ENCODE peak calls at places on chromosomes 7 and 10, in six cellular contexts. D is H1, R is fibroblast of lung, G is dorsolateral prefrontal cortex, W is heart left ventricle, P is PC-3. F is an unnamed sample.

GRCh38 chr10:241451-241850 is 106.2 kb downstream of the ZMYND11 start:
- DNase-seq in D (no peak), G (peak; percentile 23), W (no peak), P (no peak), R (no peak), F (no peak)

GRCh38 chr7:102415685-102416225 is 17.6 kb upstream of the ORAI2 start:
- DNase-seq in G (no peak), D (no peak), P (no peak), R (no peak), W (no peak), F (peak; percentile 71)

GRCh38 chr7:148914208-148914777 is 30.2 kb upstream of the EZH2 start:
- DNase-seq in P (peak; percentile 88), G (no peak), R (peak; percentile 64), D (no peak), W (no peak), F (peak; percentile 62)

GRCh38 chr10:6776170-6776569 is 196.1 kb upstream of the PRKCQ start:
- DNase-seq in D (no peak), G (no peak), R (no peak), P (no peak), W (no peak), F (no peak)

GRCh38 chr10:44689368-44689767 is 221.8 kb upstream of the TMEM72 start:
- DNase-seq in D (no peak), G (no peak), R (no peak), P (peak; percentile 34), W (no peak), F (no peak)

GRCh38 chr10:35387768-35388167 is 51.5 kb downstream of the CCNY start:
- DNase-seq in P (peak; percentile 100), W (no peak), D (no peak), R (peak; percentile 73), G (no peak), F (peak; percentile 48)

GRCh38 chr7:39650676-39651075 is 27.3 kb downstream of the RALA start:
- DNase-seq in W (no peak), R (peak; percentile 78), G (no peak), P (no peak), D (no peak), F (no peak)

GRCh38 chr7:50714851-50715250 is 67.8 kb downstream of the GRB10 start:
- DNase-seq in D (no peak), P (peak; percentile 92), R (no peak), W (no peak), G (no peak), F (no peak)

GRCh38 chr10:73139251-73139650 is 28.6 kb downstream of the ECD start:
- DNase-seq in G (no peak), R (no peak), D (no peak), P (no peak), W (no peak), F (no peak)

GRCh38 chr10:63430091-63430998 is 35.4 kb downstream of the JMJD1C start:
- DNase-seq in W (no peak), P (peak; percentile 83), D (no peak), G (no peak), R (peak; percentile 71), F (no peak)

GRCh38 chr10:103281753-103282152 is 4.8 kb downstream of the INA start:
- DNase-seq in D (peak; percentile 82), R (peak; percentile 57), G (peak; percentile 76), W (no peak), P (no peak), F (no peak)

GRCh38 chr7:135177021-135177696 is 6.7 kb upstream of the CYREN start:
- DNase-seq in P (peak; percentile 93), R (no peak), D (no peak), W (no peak), G (no peak), F (no peak)

GRCh38 chr7:137001041-137001440 is 132.6 kb downstream of the CHRM2 start:
- DNase-seq in P (no peak), D (no peak), W (no peak), R (peak; percentile 57), G (no peak), F (no peak)

GRCh38 chr10:11048707-11049296 is 31.1 kb downstream of the CELF2 start:
- DNase-seq in G (no peak), R (no peak), P (no peak), W (no peak), D (no peak), F (no peak)

GRCh38 chr7:37105119-37105518 is 343.5 kb downstream of the ELMO1 start:
- DNase-seq in D (no peak), W (no peak), G (no peak), R (no peak), P (no peak), F (no peak)

GRCh38 chr10:129339191-129339590 is 127.8 kb upstream of the MGMT start:
- DNase-seq in W (no peak), R (no peak), P (no peak), G (no peak), D (no peak), F (no peak)

GRCh38 chr7:35816514-35816913 is 15.7 kb downstream of the SEPTIN7 start:
- DNase-seq in P (no peak), R (no peak), G (no peak), D (no peak), W (no peak), F (no peak)

GRCh38 chr10:21481407-21481806 is 44.1 kb downstream of the SKIDA1 start:
- DNase-seq in W (no peak), D (no peak), P (no peak), G (no peak), R (no peak), F (no peak)
- TF ChIP-seq CTCF in W (no peak), D (no peak), P (no peak), G (no peak), R (no peak), F (no peak)

GRCh38 chr10:58054881-58055280 is 212.8 kb downstream of the IPMK start:
- DNase-seq in R (peak; percentile 12), D (no peak), G (no peak), P (no peak), W (no peak), F (no peak)

GRCh38 chr10:58048936-58049335 is 218.8 kb downstream of the IPMK start:
- DNase-seq in D (no peak), P (no peak), R (no peak), W (no peak), G (no peak), F (no peak)

GRCh38 chr10:58052772-58053171 is 214.9 kb downstream of the IPMK start:
- DNase-seq in W (no peak), G (no peak), P (peak; percentile 60), D (no peak), R (no peak), F (no peak)

DNA sequence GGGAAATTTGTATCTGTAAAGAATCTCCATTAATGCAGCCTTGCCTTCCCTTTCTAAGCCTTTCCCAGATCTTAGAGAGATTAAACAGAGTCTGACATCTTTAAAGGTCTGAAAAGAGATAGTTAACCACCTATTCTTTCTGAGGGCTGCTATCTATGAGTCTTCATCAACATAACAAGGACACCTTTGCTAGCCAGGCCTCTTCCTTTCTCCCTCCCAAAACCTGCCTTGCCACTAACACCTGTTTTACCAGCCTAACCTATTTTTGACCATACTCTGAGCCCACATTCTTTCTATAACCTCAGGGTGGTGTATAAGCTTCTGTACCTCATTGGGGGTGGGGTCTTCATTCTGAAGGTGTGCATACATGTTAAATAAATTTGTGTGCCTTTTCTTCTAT is 217.1 kb downstream of the IPMK start:
- DNase-seq in D (no peak), G (no peak), R (no peak), W (no peak), P (no peak), F (no peak)
- H3K4me3 ChIP-seq in D (no peak overlapping the region), G (no peak overlapping the region), R (no peak overlapping the region), W (no peak overlapping the region), P (no peak overlapping the region), F (no peak overlapping the region)

GRCh38 chr7:2145835-2146580 is 86.7 kb downstream of the MAD1L1 start:
- DNase-seq in W (no peak), R (no peak), G (no peak), D (no peak), P (no peak), F (no peak)

GRCh38 chr7:2148814-2149213 is 83.9 kb downstream of the MAD1L1 start:
- DNase-seq in D (no peak), W (no peak), R (no peak), G (no peak), P (no peak), F (no peak)

GRCh38 chr7:2146676-2147472 is 85.9 kb downstream of the MAD1L1 start:
- DNase-seq in D (no peak), R (no peak), P (no peak), W (no peak), G (peak; percentile 56), F (no peak)

GRCh38 chr7:2149672-2150444 is 82.9 kb downstream of the MAD1L1 start:
- DNase-seq in W (peak; percentile 59), D (no peak), P (no peak), G (no peak), R (no peak), F (no peak)

GRCh38 chr7:2148189-2148588 is 84.6 kb downstream of the MAD1L1 start:
- DNase-seq in G (no peak), P (no peak), R (no peak), D (no peak), W (no peak), F (no peak)
- TF ChIP-seq CTCF in G (no peak), P (peak; percentile 32), R (no peak), D (peak; percentile 37), W (no peak), F (peak; percentile 5)

GRCh38 chr10:121591186-121591585 is 7.1 kb downstream of the FGFR2 start:
- DNase-seq in D (no peak), P (no peak), W (no peak), G (no peak), R (no peak), F (no peak)
- H3K4me3 ChIP-seq in D (no peak overlapping the region), P (no peak overlapping the region), W (no peak overlapping the region), G (peak overlapping the region; percentile 85), R (no peak overlapping the region), F (no peak overlapping the region)

GRCh38 chr7:47982610-47983009 is 3.2 kb upstream of the HUS1 start:
- DNase-seq in W (no peak), P (no peak), D (no peak), G (no peak), R (no peak), F (no peak)
- TF ChIP-seq CTCF in W (no peak), P (no peak), D (no peak), G (no peak), R (no peak), F (no peak)

GRCh38 chr10:79347226-79347893 is at the start of gene PPIF:
- DNase-seq in P (peak; percentile 100), W (peak; percentile 98), R (peak; percentile 90), D (peak; percentile 98), G (peak; percentile 97), F (peak; percentile 96)

GRCh38 chr10:79347894-79348639 is 798 bp downstream of the PPIF start:
- DNase-seq in P (peak; percentile 90), R (peak; percentile 70), G (peak; percentile 31), W (peak; percentile 89), D (peak; percentile 64), F (peak; percentile 90)

GRCh38 chr10:79349072-79349491 is 1.8 kb downstream of the PPIF start:
- DNase-seq in P (no peak), R (no peak), W (no peak), G (no peak), D (no peak), F (no peak)

GRCh38 chr10:79349766-79350406 is 2.6 kb downstream of the PPIF start:
- DNase-seq in P (no peak), G (no peak), R (no peak), D (no peak), W (no peak), F (no peak)

GRCh38 chr10:79348640-79348988 is 1.3 kb downstream of the PPIF start:
- DNase-seq in W (no peak), P (no peak), G (no peak), R (no peak), D (no peak), F (no peak)
- H3K4me3 ChIP-seq in W (peak overlapping the region; percentile 78), P (peak overlapping the region; percentile 69), G (peak overlapping the region; percentile 90), R (peak overlapping the region; percentile 75), D (no peak overlapping the region), F (peak overlapping the region; percentile 95)

GRCh38 chr7:1045038-1045726 is 836 bp downstream of the GPR146 start:
- DNase-seq in W (no peak), D (no peak), R (no peak), P (no peak), G (no peak), F (no peak)
- TF ChIP-seq CTCF in W (no peak), D (no peak), R (no peak), P (no peak), G (no peak), F (no peak)